ENCODE peak calls at places on chromosomes 3 and 15, in seven cellular contexts. R is HepG2; Y is foreskin fibroblast; Q is GM12864; W is CD4-positive, alpha-beta T cell; M is fibroblast of pulmonary artery; U is MCF 10A. Z is an unnamed sample.

GRCh38 chr15:49313650-49314049 is 109.4 kb upstream of the FGF7 start:
- DNase-seq in R (no peak), Y (peak), Q (no peak), W (no peak), M (peak), U (peak), Z (no peak)

GRCh38 chr3:45545476-45545875 is 49.1 kb upstream of the LIMD1 start:
- DNase-seq in R (peak), Y (no peak), Q (no peak), W (no peak), M (peak), U (no peak), Z (no peak)

GRCh38 chr15:38440353-38441129 is 13.4 kb upstream of the FAM98B start:
- DNase-seq in R (peak), Y (peak), Q (peak), W (peak), M (peak), U (peak), Z (peak)

GRCh38 chr3:52345521-52346110 is 29.5 kb downstream of the DNAH1 start:
- DNase-seq in R (no peak), Y (peak), Q (no peak), W (no peak), M (peak), U (no peak), Z (no peak)

GRCh38 chr3:153896197-153896596 is 225.0 kb upstream of the ARHGEF26 start:
- DNase-seq in R (no peak), Y (no peak), Q (no peak), W (no peak), M (no peak), U (no peak), Z (no peak)

GRCh38 chr15:35674873-35675781 is 129.2 kb upstream of the DPH6 start:
- DNase-seq in R (no peak), Y (peak), Q (no peak), W (no peak), M (peak), U (no peak), Z (no peak)

GRCh38 chr15:75452968-75453702 is 1.6 kb upstream of the SIN3A start:
- DNase-seq in R (peak), Y (peak), Q (no peak), W (peak), M (peak), U (peak), Z (no peak)

GRCh38 chr15:94056314-94056713 is 175.0 kb upstream of the MCTP2 start:
- DNase-seq in R (no peak), Y (peak), Q (no peak), W (no peak), M (peak), U (peak), Z (no peak)

GRCh38 chr15:39907216-39907615 is 12.8 kb downstream of the GPR176 start:
- DNase-seq in R (peak), Y (no peak), Q (no peak), W (no peak), M (no peak), U (no peak), Z (no peak)

GRCh38 chr3:192986399-192986798 is 68.7 kb upstream of the MB21D2 start:
- DNase-seq in R (no peak), Y (no peak), Q (no peak), W (no peak), M (no peak), U (no peak), Z (no peak)

GRCh38 chr15:75307778-75308390 is 25.2 kb downstream of the GOLGA6D start:
- DNase-seq in R (peak), Y (peak), Q (peak), W (no peak), M (peak), U (peak), Z (no peak)

GRCh38 chr15:101267320-101268104 is 9.8 kb downstream of the SELENOS start:
- DNase-seq in R (no peak), Y (peak), Q (no peak), W (no peak), M (peak), U (peak), Z (no peak)

GRCh38 chr3:150605998-150606641 is 3.0 kb downstream of the SELENOT start:
- DNase-seq in R (no peak), Y (no peak), Q (no peak), W (no peak), M (no peak), U (no peak), Z (no peak)

GRCh38 chr3:150599611-150600297 is 3.4 kb upstream of the SELENOT start:
- DNase-seq in R (no peak), Y (peak), Q (no peak), W (no peak), M (peak), U (peak), Z (peak)

GRCh38 chr3:150602426-150603089 is 563 bp upstream of the SELENOT start:
- DNase-seq in R (no peak), Y (peak), Q (no peak), W (no peak), M (no peak), U (no peak), Z (no peak)

GRCh38 chr3:150603888-150604319 is 783 bp downstream of the SELENOT start:
- DNase-seq in R (peak), Y (no peak), Q (no peak), W (no peak), M (no peak), U (peak), Z (no peak)

GRCh38 chr3:150603090-150603887 is at the start of gene SELENOT:
- DNase-seq in R (peak), Y (peak), Q (peak), W (peak), M (peak), U (peak), Z (peak)
- TF ChIP-seq CTCF in R (peak), Y (peak), Q (peak), W (no peak), M (peak), U (peak), Z (no peak)

DNA sequence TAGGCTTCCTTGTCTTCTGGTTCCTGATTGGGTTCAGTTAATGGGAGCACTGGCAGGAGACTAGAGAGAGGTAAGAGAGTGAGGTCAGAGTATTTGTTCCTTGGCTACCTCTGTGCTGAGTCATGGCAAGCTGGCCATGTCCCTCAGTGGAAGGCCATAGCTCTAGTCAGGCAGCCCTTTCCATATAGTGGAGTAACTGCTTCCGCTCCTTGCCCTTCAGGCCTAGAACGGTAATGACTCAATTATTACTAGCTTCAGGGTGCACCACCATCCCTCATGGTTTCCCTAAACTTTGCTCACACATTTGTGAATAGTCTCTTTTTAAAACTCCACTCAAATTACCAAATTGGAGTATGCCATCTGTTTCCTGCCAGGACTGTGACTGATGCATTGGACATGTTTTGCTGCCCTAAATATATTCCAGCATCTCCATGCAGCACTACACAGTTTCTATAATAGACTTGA is 10.5 kb upstream of the ANO10 start:
- DNase-seq in R (no peak), Y (peak), Q (no peak), W (no peak), M (peak), U (peak), Z (no peak)
- TF ChIP-seq CTCF in R (no peak), Y (no peak), Q (no peak), W (no peak), M (no peak), U (no peak), Z (no peak)

DNA sequence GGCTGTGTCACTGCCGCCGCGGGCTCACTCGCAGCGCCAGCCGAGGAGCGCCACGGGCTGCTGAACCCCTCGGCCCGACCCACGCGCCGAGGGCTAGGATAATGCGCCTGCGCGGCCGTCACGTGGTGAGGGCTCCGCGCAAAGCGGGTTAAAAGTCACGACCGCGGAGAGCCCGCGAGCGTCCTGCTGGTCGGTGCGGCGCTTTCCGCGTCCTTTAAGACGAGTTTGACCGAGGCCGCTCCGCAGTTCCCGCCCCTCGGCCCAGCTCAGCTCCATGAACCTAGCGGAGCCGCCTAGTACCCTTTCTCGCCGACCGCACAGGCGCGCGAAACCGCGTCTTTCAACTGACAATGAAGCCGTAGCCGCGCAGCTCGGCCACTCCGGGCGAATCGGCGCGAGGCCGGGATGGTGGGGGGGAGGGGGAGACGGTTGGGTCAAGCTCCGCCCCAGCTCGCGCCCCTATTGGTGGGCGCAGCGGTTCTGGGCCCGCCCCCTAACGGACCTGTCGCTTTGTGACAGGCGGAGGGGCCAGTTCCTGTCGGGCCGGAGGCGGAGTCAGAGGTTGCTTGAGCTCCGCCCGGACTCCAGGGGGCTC is 636 bp upstream of the STT3B start:
- DNase-seq in R (peak), Y (peak), Q (peak), W (peak), M (peak), U (peak), Z (peak)
- TF ChIP-seq CTCF in R (peak), Y (no peak), Q (no peak), W (no peak), M (no peak), U (no peak), Z (no peak)

GRCh38 chr3:71859128-71859519 is 74.2 kb upstream of the PROK2 start:
- DNase-seq in R (peak), Y (peak), Q (no peak), W (no peak), M (peak), U (peak), Z (no peak)
- TF ChIP-seq CTCF in R (peak), Y (no peak), Q (peak), W (peak), M (no peak), U (peak), Z (no peak)

GRCh38 chr15:92796163-92796611 is 103.9 kb upstream of the CHD2 start:
- DNase-seq in R (no peak), Y (no peak), Q (no peak), W (no peak), M (no peak), U (no peak), Z (no peak)

GRCh38 chr15:92801774-92802464 is 98.2 kb upstream of the CHD2 start:
- DNase-seq in R (peak), Y (peak), Q (no peak), W (no peak), M (peak), U (peak), Z (no peak)

GRCh38 chr15:92801412-92801773 is 98.7 kb upstream of the CHD2 start:
- DNase-seq in R (no peak), Y (peak), Q (no peak), W (no peak), M (peak), U (peak), Z (no peak)

GRCh38 chr15:92800013-92800412 is 100.1 kb upstream of the CHD2 start:
- DNase-seq in R (no peak), Y (no peak), Q (no peak), W (no peak), M (no peak), U (no peak), Z (no peak)

DNA sequence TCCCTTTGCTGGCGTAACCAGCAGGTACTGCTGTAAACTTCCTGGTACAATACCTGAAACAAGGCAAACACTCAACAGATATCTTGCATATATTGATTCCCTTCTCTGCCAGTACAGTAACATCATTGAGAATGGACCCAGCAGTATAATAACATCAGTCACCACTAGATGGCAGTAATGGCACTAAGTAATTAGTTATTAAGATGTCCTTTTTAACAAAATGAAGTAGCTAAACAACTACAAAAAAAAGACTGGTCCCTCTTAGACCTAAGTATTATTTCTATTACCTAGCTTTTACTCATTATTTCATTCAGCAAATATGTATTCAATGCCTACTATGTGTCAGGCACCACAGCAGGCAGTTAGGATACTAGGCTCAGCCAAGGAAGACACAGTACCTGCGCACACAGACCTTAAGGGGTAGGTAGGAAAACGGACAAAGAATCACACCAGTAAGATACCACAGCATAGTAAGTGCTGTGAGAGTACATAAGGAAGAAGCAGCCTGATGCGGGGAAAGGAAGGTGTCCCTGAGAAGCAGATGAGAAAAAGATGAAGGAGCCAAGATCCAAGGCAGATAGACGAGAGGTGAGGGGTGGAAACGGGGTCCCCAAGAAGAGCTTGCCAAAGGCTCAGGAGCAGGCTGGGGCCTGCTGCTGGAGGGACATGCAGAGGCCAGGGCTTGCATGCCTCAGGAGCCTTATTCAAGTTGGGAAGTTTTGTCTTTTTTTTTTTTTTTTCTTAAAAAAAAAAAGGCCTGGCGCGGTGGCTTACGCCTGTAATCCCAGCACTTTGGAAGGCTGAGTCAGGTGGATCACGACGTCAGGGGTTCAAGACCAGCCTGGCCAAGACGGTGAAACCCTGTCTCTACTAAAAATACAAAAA is 102.7 kb upstream of the CHD2 start:
- DNase-seq in R (peak), Y (peak), Q (no peak), W (no peak), M (peak), U (peak), Z (peak)
- TF ChIP-seq CTCF in R (peak), Y (peak), Q (peak), W (peak), M (peak), U (peak), Z (peak)